ENCODE peak calls at places on chromosomes 1 and 21, in five cellular contexts. W is esophagus squamous epithelium; R is heart left ventricle; K is psoas muscle; Z is CD8-positive, alpha-beta memory T cell. I is an unnamed sample. For H3K36me3 and H3K27me3, the result is how much of the 10 kb centered on the place peaks cover.

GRCh38 chr1:31154000-31154631 is 85.6 kb downstream of the NKAIN1 start:
- DNase-seq in W (no peak), R (no peak), K (no peak), Z (no peak), I (no peak)

GRCh38 chr1:245609354-245609753 is 454.6 kb downstream of the KIF26B start:
- DNase-seq in W (no peak), R (no peak), K (no peak), Z (no peak), I (peak)

GRCh38 chr1:175016073-175016722 is 7.0 kb downstream of the MRPS14 start:
- DNase-seq in W (no peak), R (no peak), K (no peak), Z (no peak), I (no peak)

GRCh38 chr1:85448358-85448757 is 16.6 kb downstream of the DDAH1 start:
- DNase-seq in W (no peak), R (no peak), K (no peak), Z (no peak), I (no peak)

GRCh38 chr1:88935522-88936222 is 44.3 kb upstream of the GTF2B start:
- DNase-seq in W (no peak), R (no peak), K (no peak), Z (no peak), I (peak)

GRCh38 chr1:226937940-226938725 is 2.0 kb upstream of the COQ8A start:
- DNase-seq in W (no peak), R (no peak), K (no peak), Z (no peak), I (no peak)

GRCh38 chr1:6101826-6102225 is 56.1 kb downstream of the KCNAB2 start:
- DNase-seq in W (no peak), R (peak), K (peak), Z (peak), I (no peak)

GRCh38 chr1:212459656-212460055 is 26.9 kb downstream of the NENF start:
- DNase-seq in W (no peak), R (no peak), K (no peak), Z (no peak), I (no peak)

GRCh38 chr21:35072960-35073359 is 23.9 kb upstream of the RUNX1 start:
- DNase-seq in W (no peak), R (peak), K (no peak), Z (no peak), I (no peak)

GRCh38 chr1:42937836-42938595 is 20.7 kb downstream of the SLC2A1 start:
- DNase-seq in W (no peak), R (no peak), K (no peak), Z (peak), I (no peak)

GRCh38 chr21:40516336-40516735 is 330.6 kb downstream of the DSCAM start:
- DNase-seq in W (no peak), R (peak), K (no peak), Z (no peak), I (no peak)

GRCh38 chr1:201739492-201740085 is 89.4 kb upstream of the IPO9 start:
- DNase-seq in W (no peak), R (peak), K (no peak), Z (peak), I (peak)

GRCh38 chr1:238107322-238107721 is 216.6 kb upstream of the ZP4 start:
- DNase-seq in W (no peak), R (no peak), K (no peak), Z (no peak), I (no peak)

GRCh38 chr21:41294548-41295231 is 21.9 kb upstream of the FAM3B start:
- DNase-seq in W (no peak), R (no peak), K (no peak), Z (no peak), I (no peak)

GRCh38 chr1:151005729-151006330 is 872 bp downstream of the MINDY1 start:
- DNase-seq in W (no peak), R (no peak), K (no peak), Z (no peak), I (no peak)

GRCh38 chr1:25548601-25549000 is 5.2 kb downstream of the LDLRAP1 start:
- DNase-seq in W (no peak), R (no peak), K (no peak), Z (no peak), I (no peak)

GRCh38 chr1:14561014-14561693 is 37.3 kb upstream of the KAZN start:
- DNase-seq in W (no peak), R (no peak), K (no peak), Z (no peak), I (no peak)

GRCh38 chr1:19651141-19651737 is 7.1 kb downstream of the NBL1 start:
- DNase-seq in W (no peak), R (peak), K (peak), Z (peak), I (peak)

GRCh38 chr1:6509603-6510291 is 18.3 kb upstream of the PLEKHG5 start:
- DNase-seq in W (no peak), R (peak), K (no peak), Z (no peak), I (peak)

GRCh38 chr1:180188103-180188506 is 33.4 kb downstream of the QSOX1 start:
- DNase-seq in W (no peak), R (peak), K (peak), Z (no peak), I (peak)

GRCh38 chr1:208577381-208577905 is 333.3 kb upstream of the PLXNA2 start:
- DNase-seq in W (no peak), R (no peak), K (no peak), Z (no peak), I (no peak)

GRCh38 chr1:47688631-47689296 is 250.9 kb downstream of the FOXD2 start:
- DNase-seq in W (no peak), R (no peak), K (no peak), Z (no peak), I (peak)

GRCh38 chr1:58011978-58012377 is 534.5 kb downstream of the OMA1 start:
- DNase-seq in W (no peak), R (no peak), K (no peak), Z (no peak), I (no peak)

GRCh38 chr1:204286841-204287387 is 72.8 kb downstream of the PLEKHA6 start:
- DNase-seq in W (no peak), R (peak), K (no peak), Z (peak), I (no peak)
- H3K4me3 ChIP-seq in W (no peak), R (peak), K (peak), Z (peak), I (no peak)

GRCh38 chr1:154764773-154765172 is 105.3 kb downstream of the KCNN3 start:
- DNase-seq in W (no peak), R (no peak), K (no peak), Z (no peak), I (no peak)
- H3K36me3 ChIP-seq in W (under half), R (under half), K (under half), Z (under half), I (under half)

DNA sequence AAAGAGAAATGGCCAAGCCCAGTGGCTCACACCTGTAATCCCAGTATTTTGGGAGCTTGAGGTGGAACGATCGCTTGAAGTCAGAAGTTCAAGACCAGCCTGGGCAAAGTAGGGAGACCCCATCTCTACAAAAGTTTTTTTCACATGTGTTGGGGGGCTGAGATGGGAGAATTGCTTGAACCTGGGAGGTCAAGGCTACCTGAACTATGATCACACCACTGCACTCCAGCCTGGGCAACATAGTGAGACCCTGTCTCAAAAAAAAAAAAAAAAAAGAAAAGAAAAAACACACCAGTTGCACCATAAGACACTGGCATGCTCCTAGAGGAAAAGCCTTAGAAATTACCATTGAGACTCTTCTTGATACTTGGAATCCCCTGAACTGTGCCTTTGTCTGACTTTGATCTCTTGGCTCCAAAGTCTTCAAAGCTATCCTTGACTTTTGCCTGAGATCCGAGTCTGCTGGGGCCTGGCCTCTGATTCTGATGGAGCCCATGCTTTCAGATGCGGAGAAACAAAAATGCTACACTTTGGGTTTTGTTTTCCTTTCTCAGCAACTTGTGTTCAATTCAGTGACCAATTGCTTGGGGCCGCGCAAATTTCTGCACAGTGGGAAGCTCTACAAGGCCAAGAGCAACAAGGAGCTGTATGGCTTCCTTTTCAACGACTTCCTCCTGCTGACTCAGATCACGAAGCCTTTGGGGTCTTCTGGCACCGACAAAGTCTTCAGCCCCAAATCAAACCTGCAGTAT is 33.7 kb downstream of the ATP5PO start:
- DNase-seq in W (no peak), R (no peak), K (no peak), Z (no peak), I (no peak)
- H3K27me3 ChIP-seq in W (under half), R (under half), K (under half), Z (under half), I (under half)

GRCh38 chr1:24414884-24415333 is 693 bp upstream of the NIPAL3 start:
- DNase-seq in W (no peak), R (no peak), K (no peak), Z (no peak), I (no peak)
- H3K4me3 ChIP-seq in W (peak), R (peak), K (peak), Z (peak), I (peak)

GRCh38 chr1:45510036-45510971 is 10.2 kb downstream of the MMACHC start:
- DNase-seq in W (no peak), R (no peak), K (no peak), Z (no peak), I (no peak)
- H3K36me3 ChIP-seq in W (under half), R (half or more), K (half or more), Z (under half), I (under half)

GRCh38 chr1:35923841-35924240 is 7.1 kb upstream of the AGO3 start:
- DNase-seq in W (no peak), R (no peak), K (no peak), Z (no peak), I (no peak)

GRCh38 chr1:35929730-35930592 is 944 bp upstream of the AGO3 start:
- DNase-seq in W (peak), R (peak), K (peak), Z (peak), I (peak)

GRCh38 chr1:35927472-35927871 is 3.4 kb upstream of the AGO3 start:
- DNase-seq in W (no peak), R (no peak), K (no peak), Z (no peak), I (no peak)

GRCh38 chr1:35924838-35925237 is 6.1 kb upstream of the AGO3 start:
- DNase-seq in W (no peak), R (no peak), K (no peak), Z (no peak), I (no peak)

GRCh38 chr1:35925741-35926140 is 5.2 kb upstream of the AGO3 start:
- DNase-seq in W (no peak), R (peak), K (no peak), Z (no peak), I (no peak)
- H3K27me3 ChIP-seq in W (under half), R (under half), K (under half), Z (under half), I (under half)

GRCh38 chr1:37458551-37458950 is 15.8 kb upstream of the ZC3H12A start:
- DNase-seq in W (no peak), R (no peak), K (no peak), Z (no peak), I (no peak)

GRCh38 chr1:37452416-37452815 is 22.0 kb upstream of the ZC3H12A start:
- DNase-seq in W (no peak), R (no peak), K (no peak), Z (no peak), I (no peak)

GRCh38 chr1:37453647-37454046 is 20.7 kb upstream of the ZC3H12A start:
- DNase-seq in W (no peak), R (no peak), K (no peak), Z (no peak), I (no peak)

GRCh38 chr1:37456614-37457013 is 17.8 kb upstream of the ZC3H12A start:
- DNase-seq in W (no peak), R (no peak), K (no peak), Z (no peak), I (no peak)

DNA sequence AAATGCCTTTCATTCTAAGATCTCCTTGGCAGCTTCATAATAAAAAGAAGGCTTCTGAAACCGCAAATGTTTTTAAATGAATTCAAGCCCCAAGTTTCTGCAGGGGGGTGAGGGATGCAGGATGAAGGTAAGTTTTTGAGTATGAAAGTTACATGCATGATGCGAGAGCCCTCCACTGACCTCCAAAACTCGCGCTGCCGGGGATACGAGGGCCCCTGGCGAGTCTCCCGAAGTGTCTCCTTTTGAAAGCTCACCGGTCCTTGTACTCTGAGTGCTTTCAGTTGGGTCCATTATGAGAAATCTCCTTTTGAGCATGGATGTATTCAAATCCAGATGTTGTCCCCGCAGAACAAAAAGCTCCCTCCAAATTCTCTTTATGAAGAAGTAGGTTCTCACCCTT is 18.9 kb upstream of the ZC3H12A start:
- DNase-seq in W (no peak), R (no peak), K (no peak), Z (no peak), I (no peak)
- H3K4me3 ChIP-seq in W (no peak), R (no peak), K (peak), Z (no peak), I (no peak)

GRCh38 chr1:154174654-154175053 is 17.2 kb downstream of the TPM3 start:
- DNase-seq in W (no peak), R (no peak), K (no peak), Z (no peak), I (no peak)

GRCh38 chr1:154179951-154180687 is 11.8 kb downstream of the TPM3 start:
- DNase-seq in W (no peak), R (no peak), K (no peak), Z (no peak), I (peak)

GRCh38 chr1:154178006-154178405 is 13.9 kb downstream of the TPM3 start:
- DNase-seq in W (no peak), R (no peak), K (no peak), Z (no peak), I (no peak)

GRCh38 chr1:154178856-154179811 is 12.8 kb downstream of the TPM3 start:
- DNase-seq in W (no peak), R (no peak), K (no peak), Z (no peak), I (peak)

DNA sequence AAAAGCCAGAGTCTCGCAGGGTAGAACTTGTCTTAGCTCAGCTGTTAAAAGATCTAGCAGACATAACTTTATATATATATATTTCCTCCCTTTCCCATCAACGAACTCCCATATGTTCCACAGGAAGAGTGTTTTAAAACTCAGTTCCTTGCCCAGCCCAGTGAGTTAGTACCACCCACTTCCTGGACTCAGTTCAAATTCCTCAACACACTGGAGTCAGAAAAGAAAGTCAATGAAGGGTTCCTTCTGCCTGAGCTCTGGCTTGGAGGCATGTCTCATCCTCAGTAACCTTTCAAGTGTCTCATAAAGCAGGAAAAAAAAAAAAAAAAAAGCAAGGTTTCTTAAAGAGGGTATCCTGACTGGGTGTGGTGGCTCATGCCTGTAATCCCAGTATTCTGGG is 15.6 kb downstream of the TPM3 start:
- DNase-seq in W (no peak), R (no peak), K (no peak), Z (no peak), I (no peak)
- H3K36me3 ChIP-seq in W (under half), R (half or more), K (half or more), Z (under half), I (under half)

GRCh38 chr1:203523667-203524066 is 29.7 kb downstream of the OPTC start:
- DNase-seq in W (no peak), R (no peak), K (no peak), Z (no peak), I (no peak)

GRCh38 chr1:203521071-203521794 is 27.3 kb downstream of the OPTC start:
- DNase-seq in W (no peak), R (no peak), K (no peak), Z (no peak), I (no peak)

GRCh38 chr1:203520315-203520714 is 26.4 kb downstream of the OPTC start:
- DNase-seq in W (no peak), R (no peak), K (no peak), Z (no peak), I (no peak)

GRCh38 chr1:203522237-203522636 is 28.3 kb downstream of the OPTC start:
- DNase-seq in W (no peak), R (no peak), K (no peak), Z (no peak), I (peak)

GRCh38 chr1:203521812-203522211 is 27.9 kb downstream of the OPTC start:
- DNase-seq in W (no peak), R (no peak), K (no peak), Z (no peak), I (peak)
- H3K27me3 ChIP-seq in W (under half), R (under half), K (under half), Z (under half), I (under half)

GRCh38 chr1:115764541-115764940 is 4.0 kb downstream of the CASQ2 start:
- DNase-seq in W (no peak), R (peak), K (no peak), Z (no peak), I (peak)

GRCh38 chr1:115767403-115767802 is 1.1 kb downstream of the CASQ2 start:
- DNase-seq in W (no peak), R (peak), K (peak), Z (no peak), I (no peak)

GRCh38 chr1:115761601-115762302 is 6.8 kb downstream of the CASQ2 start:
- DNase-seq in W (no peak), R (no peak), K (no peak), Z (no peak), I (no peak)

GRCh38 chr1:115762792-115763191 is 5.7 kb downstream of the CASQ2 start:
- DNase-seq in W (no peak), R (no peak), K (no peak), Z (no peak), I (no peak)

DNA sequence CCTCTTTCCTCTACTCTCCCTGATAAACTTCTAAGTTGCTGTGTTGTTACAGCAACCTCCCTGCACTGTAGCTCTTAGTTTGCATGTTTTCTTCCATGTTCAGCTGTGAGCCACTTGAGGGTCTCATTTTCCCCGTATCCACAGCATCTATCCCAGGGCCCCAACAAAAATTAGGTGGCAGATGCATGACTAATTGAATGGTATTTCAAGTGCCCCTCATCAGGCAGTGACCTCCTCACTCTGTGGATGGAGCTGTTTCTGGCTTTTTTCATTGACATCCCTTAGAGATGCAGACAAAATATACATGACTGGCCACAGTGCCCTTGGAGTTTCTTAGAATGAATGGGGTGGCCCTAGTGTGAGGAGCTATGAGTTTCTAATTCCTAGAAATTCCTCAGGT is 3.4 kb downstream of the CASQ2 start:
- DNase-seq in W (no peak), R (no peak), K (no peak), Z (no peak), I (no peak)
- H3K4me3 ChIP-seq in W (no peak), R (peak), K (peak), Z (no peak), I (no peak)